ENCODE peak calls at places on chromosomes 3 and 15, in four cellular contexts. P, K, C and V are unnamed samples.

GRCh38 chr3:152583913-152584312 is 251.0 kb upstream of the P2RY1 start:
- DNase-seq in P (no peak), K (no peak), C (no peak), V (no peak)

GRCh38 chr3:69675773-69676660 is 63.2 kb upstream of the MITF start:
- DNase-seq in P (no peak), K (no peak), C (no peak), V (no peak)

GRCh38 chr3:136151219-136151618 is 44.9 kb downstream of the MSL2 start:
- DNase-seq in P (no peak), K (no peak), C (no peak), V (no peak)

GRCh38 chr3:23459915-23460546 is 256.9 kb downstream of the UBE2E2 start:
- DNase-seq in P (no peak), K (no peak), C (no peak), V (no peak)

GRCh38 chr3:160473978-160474377 is 24.4 kb upstream of the TRIM59 start:
- DNase-seq in P (no peak), K (no peak), C (no peak), V (no peak)

GRCh38 chr3:48157215-48157840 is 30.9 kb downstream of the CDC25A start:
- DNase-seq in P (no peak), K (no peak), C (no peak), V (no peak)

GRCh38 chr3:107911337-107912000 is 179.4 kb downstream of the CD47 start:
- DNase-seq in P (no peak), K (no peak), C (no peak), V (no peak)

GRCh38 chr15:31136016-31136415 is 34.5 kb upstream of the TRPM1 start:
- DNase-seq in P (no peak), K (no peak), C (no peak), V (no peak)

GRCh38 chr3:190865828-190866227 is 3.3 kb upstream of the GMNC start:
- DNase-seq in P (no peak), K (no peak), C (no peak), V (no peak)

GRCh38 chr15:38197553-38197952 is 55.1 kb upstream of the SPRED1 start:
- DNase-seq in P (no peak), K (no peak), C (no peak), V (no peak)

GRCh38 chr15:75212200-75212858 is 10.6 kb downstream of the C15orf39 start:
- DNase-seq in P (no peak), K (no peak), C (no peak), V (no peak)
- TF ChIP-seq POLR2A in P (no peak), K (no peak), C (no peak), V (no peak)

DNA sequence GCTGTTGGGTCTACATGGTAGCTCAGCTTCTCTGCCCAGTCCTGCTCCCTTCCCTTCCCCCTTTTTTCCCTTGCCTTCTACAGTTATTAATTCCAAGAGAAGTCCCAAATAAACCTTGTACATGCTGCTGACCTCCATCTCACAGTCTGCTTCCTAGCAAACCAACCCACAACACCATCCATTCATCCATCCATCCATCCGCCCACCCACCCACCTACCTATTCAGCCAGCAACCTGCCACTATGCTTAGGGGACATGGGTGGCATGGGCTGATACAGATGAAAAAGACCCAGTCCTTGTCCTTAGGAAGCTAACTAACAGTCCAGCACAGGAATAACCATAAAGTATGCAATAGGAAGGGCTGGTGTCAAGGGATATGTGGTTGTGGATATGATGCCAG is 5.7 kb downstream of the TNFAIP8L3 start:
- DNase-seq in P (no peak), K (no peak), C (no peak), V (no peak)
- H3K4me1 ChIP-seq in P (no peaks in the 10 kb centered on the region), K (no peaks in the 10 kb centered on the region), C (peaks cover 9% of the 10 kb centered on the region), V (peaks cover 5% of the 10 kb centered on the region)

GRCh38 chr3:9727743-9728142 is 3.8 kb upstream of the BRPF1 start:
- DNase-seq in P (no peak), K (no peak), C (no peak), V (no peak)
- H3K27ac ChIP-seq in P (no peak overlapping the region), K (no peak overlapping the region), C (no peak overlapping the region), V (peak overlapping the region; percentile 24)

GRCh38 chr3:32684800-32685603 is at the start of gene CNOT10:
- DNase-seq in P (peak; percentile 96), K (peak; percentile 89), C (peak; percentile 92), V (peak; percentile 93)
- TF ChIP-seq POLR2A in P (peak; percentile 58), K (no peak), C (no peak), V (peak; percentile 52)

GRCh38 chr3:4726549-4726948 is 233.4 kb downstream of the ITPR1 start:
- DNase-seq in P (no peak), K (no peak), C (no peak), V (no peak)
- H3K4me1 ChIP-seq in P (no peaks in the 10 kb centered on the region), K (no peaks in the 10 kb centered on the region), C (peaks cover 34% of the 10 kb centered on the region), V (peaks cover 5% of the 10 kb centered on the region)

GRCh38 chr3:195013411-195013810 is 257.5 kb downstream of the XXYLT1 start:
- DNase-seq in P (peak; percentile 39), K (no peak), C (no peak), V (no peak)
- H3K27ac ChIP-seq in P (no peak overlapping the region), K (no peak overlapping the region), C (no peak overlapping the region), V (no peak overlapping the region)

DNA sequence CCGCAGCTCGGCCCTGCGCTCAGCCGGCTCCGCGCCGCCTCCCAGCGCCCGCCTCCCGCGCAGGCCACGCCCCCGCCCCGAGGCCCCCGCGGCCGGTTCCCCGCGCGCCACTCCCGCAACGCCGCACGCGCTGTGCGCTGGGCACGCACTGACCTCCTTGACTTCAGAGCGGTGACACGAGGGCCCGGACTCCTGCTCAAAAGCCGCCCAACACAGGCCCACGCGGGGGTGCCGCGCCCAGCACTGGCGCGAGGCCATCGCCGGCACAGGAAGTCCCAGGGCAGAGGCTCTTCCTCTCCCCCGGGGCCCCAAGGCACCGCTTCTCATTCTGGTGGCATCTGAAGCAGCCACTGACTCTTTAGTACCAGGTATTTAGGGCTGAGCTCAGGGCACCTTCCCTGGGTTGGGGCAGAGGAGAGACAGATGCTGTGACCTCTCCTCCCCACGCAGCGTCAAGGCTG is 12.4 kb downstream of the TNK2 start:
- DNase-seq in P (peak; percentile 66), K (no peak), C (peak; percentile 66), V (peak; percentile 54)
- TF ChIP-seq POLR2A in P (no peak), K (no peak), C (no peak), V (no peak)

DNA sequence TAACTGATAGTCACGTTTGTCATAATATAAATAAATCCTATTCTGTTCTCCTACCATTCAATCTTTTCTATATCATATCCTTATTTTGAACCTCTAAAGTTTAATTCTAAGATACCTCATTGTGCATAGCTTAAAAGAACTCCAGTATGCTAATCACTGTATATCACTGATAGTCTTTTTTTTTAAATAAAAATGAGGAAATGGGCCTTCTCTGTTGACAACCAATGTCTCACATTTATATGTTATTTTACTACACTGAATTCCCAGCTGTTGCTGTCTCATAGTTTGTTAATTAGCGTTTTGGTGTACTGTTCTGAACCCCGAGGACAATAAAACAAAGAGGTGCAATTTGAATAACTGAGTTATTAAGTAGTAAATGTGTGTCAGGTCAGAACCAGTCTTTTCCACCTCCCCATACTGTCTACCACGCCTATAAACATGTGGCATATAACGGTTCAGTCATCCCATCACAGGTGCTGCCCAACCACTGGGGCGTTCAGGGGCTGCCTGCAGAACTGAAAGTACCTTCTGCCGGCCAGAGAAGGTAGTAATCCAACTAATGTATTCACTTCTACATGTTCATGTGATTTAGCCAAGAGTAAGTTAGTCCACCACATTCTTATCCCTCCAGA is 14.9 kb downstream of the CBLB start:
- DNase-seq in P (no peak), K (no peak), C (no peak), V (no peak)
- H3K4me1 ChIP-seq in P (no peaks in the 10 kb centered on the region), K (no peaks in the 10 kb centered on the region), C (no peaks in the 10 kb centered on the region), V (no peaks in the 10 kb centered on the region)

GRCh38 chr3:139629033-139629432 is 48.7 kb downstream of the NMNAT3 start:
- DNase-seq in P (no peak), K (no peak), C (no peak), V (no peak)
- H3K27ac ChIP-seq in P (no peak overlapping the region), K (no peak overlapping the region), C (no peak overlapping the region), V (no peak overlapping the region)

DNA sequence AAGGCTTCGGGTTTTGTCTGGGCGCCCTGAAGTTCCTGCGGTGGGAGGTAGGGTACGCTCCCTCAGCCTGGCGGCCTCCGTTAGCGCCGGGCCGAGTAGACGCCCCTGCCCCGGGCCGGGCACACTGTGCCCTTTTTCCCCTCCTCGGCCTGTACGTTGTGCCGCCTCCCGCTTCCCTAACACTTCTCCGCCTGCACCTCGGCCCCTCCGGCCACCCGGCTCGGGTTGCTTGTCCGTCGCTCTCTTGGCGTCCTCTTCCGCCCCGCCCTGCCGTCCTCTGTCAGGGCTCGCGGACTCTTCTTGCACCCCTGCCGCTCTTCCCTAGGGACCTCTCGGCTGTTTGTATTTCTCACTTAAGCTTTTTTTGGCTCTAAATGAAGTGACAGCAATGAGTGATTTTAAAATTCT is 384 bp downstream of the KNL1 start:
- DNase-seq in P (peak; percentile 70), K (peak; percentile 54), C (peak; percentile 41), V (peak; percentile 20)
- TF ChIP-seq POLR2A in P (no peak), K (no peak), C (no peak), V (no peak)